ENCODE peak calls at places on chromosomes 16 and 17, in four cellular contexts. K is uterus, B is tibial nerve, Z is sigmoid colon. A is an unnamed sample. For H3K27me3, the result is how much of the 10 kb centered on the place peaks cover.

GRCh38 chr17:48100160-48100559 is 1.1 kb downstream of the CBX1 start:
- DNase-seq in K (no peak), B (no peak), Z (peak), A (no peak)

GRCh38 chr16:15749371-15749770 is 99.3 kb downstream of the NDE1 start:
- DNase-seq in K (no peak), B (no peak), Z (no peak), A (no peak)

GRCh38 chr16:67449328-67449727 is 18.4 kb downstream of the HSD11B2 start:
- DNase-seq in K (no peak), B (no peak), Z (no peak), A (no peak)

GRCh38 chr16:22070361-22071351 is 21.7 kb upstream of the VWA3A start:
- DNase-seq in K (peak), B (peak), Z (no peak), A (no peak)

GRCh38 chr17:70268383-70268782 is 99.1 kb downstream of the KCNJ2 start:
- DNase-seq in K (no peak), B (no peak), Z (no peak), A (no peak)

GRCh38 chr16:58461056-58461455 is 38.9 kb upstream of the NDRG4 start:
- DNase-seq in K (no peak), B (no peak), Z (no peak), A (no peak)

GRCh38 chr17:7775058-7775457 is 57.5 kb downstream of the DNAH2 start:
- DNase-seq in K (no peak), B (no peak), Z (no peak), A (no peak)

GRCh38 chr16:55506083-55506482 is 2.8 kb upstream of the LPCAT2 start:
- DNase-seq in K (no peak), B (no peak), Z (no peak), A (no peak)

GRCh38 chr16:12573300-12573699 is 230.4 kb downstream of the CPPED1 start:
- DNase-seq in K (no peak), B (no peak), Z (peak), A (no peak)

GRCh38 chr17:37087683-37088082 is 138.9 kb downstream of the AATF start:
- DNase-seq in K (no peak), B (no peak), Z (no peak), A (no peak)

GRCh38 chr17:18016426-18016825 is 22.5 kb downstream of the ATPAF2 start:
- DNase-seq in K (no peak), B (no peak), Z (no peak), A (no peak)

GRCh38 chr16:70345840-70346239 is 863 bp upstream of the DDX19A start:
- DNase-seq in K (no peak), B (no peak), Z (no peak), A (no peak)

GRCh38 chr17:28741358-28742349 is 2.2 kb upstream of the TRAF4 start:
- DNase-seq in K (no peak), B (no peak), Z (no peak), A (no peak)

GRCh38 chr16:22093952-22094351 is 1.6 kb downstream of the VWA3A start:
- DNase-seq in K (no peak), B (no peak), Z (no peak), A (no peak)

GRCh38 chr17:1294157-1294717 is 14.8 kb downstream of the TRARG1 start:
- DNase-seq in K (no peak), B (no peak), Z (no peak), A (no peak)

GRCh38 chr16:30534368-30535105 is at the start of gene ZNF747:
- DNase-seq in K (peak), B (peak), Z (peak), A (peak)

GRCh38 chr16:86568677-86569623 is 2.3 kb downstream of the FOXC2 start:
- DNase-seq in K (no peak), B (no peak), Z (no peak), A (no peak)

GRCh38 chr17:6421700-6422604 is 13.0 kb downstream of the AIPL1 start:
- DNase-seq in K (peak), B (peak), Z (peak), A (peak)

GRCh38 chr17:31743767-31744166 is 115.3 kb downstream of the COPRS start:
- DNase-seq in K (no peak), B (no peak), Z (no peak), A (no peak)

GRCh38 chr16:66315210-66315825 is 51.2 kb upstream of the CDH5 start:
- DNase-seq in K (peak), B (peak), Z (peak), A (peak)

GRCh38 chr17:21239680-21240374 is 13.4 kb downstream of the NATD1 start:
- DNase-seq in K (no peak), B (no peak), Z (no peak), A (no peak)

GRCh38 chr17:45091778-45092425 is 30.8 kb downstream of the NMT1 start:
- DNase-seq in K (no peak), B (no peak), Z (no peak), A (no peak)

GRCh38 chr17:8602679-8603078 is 27.8 kb downstream of the MYH10 start:
- DNase-seq in K (no peak), B (no peak), Z (no peak), A (no peak)

GRCh38 chr17:17712268-17712924 is 31.1 kb downstream of the RAI1 start:
- DNase-seq in K (no peak), B (no peak), Z (no peak), A (no peak)

GRCh38 chr16:50037791-50038190 is 12.8 kb downstream of the CNEP1R1 start:
- DNase-seq in K (no peak), B (no peak), Z (no peak), A (no peak)

GRCh38 chr17:143785-144281 is 6.5 kb downstream of the SCGB1C2 start:
- DNase-seq in K (peak), B (peak), Z (peak), A (peak)

GRCh38 chr16:19105891-19106624 is 7.7 kb upstream of the ITPRIPL2 start:
- DNase-seq in K (no peak), B (no peak), Z (no peak), A (no peak)

GRCh38 chr16:83433201-83433600 is 374.6 kb upstream of the HSBP1 start:
- DNase-seq in K (no peak), B (no peak), Z (no peak), A (no peak)

GRCh38 chr16:85649978-85650863 is 37.1 kb downstream of the GSE1 start:
- DNase-seq in K (no peak), B (no peak), Z (no peak), A (no peak)

GRCh38 chr16:53915452-53916160 is 211.7 kb downstream of the FTO start:
- DNase-seq in K (no peak), B (no peak), Z (no peak), A (peak)

GRCh38 chr17:31391496-31391949 is at the start of gene RAB11FIP4:
- DNase-seq in K (no peak), B (no peak), Z (no peak), A (peak)

GRCh38 chr17:9768381-9768934 is 22.9 kb downstream of the DHRS7C start:
- DNase-seq in K (no peak), B (no peak), Z (no peak), A (no peak)

GRCh38 chr17:27460196-27460725 is 4.0 kb downstream of the KSR1 start:
- DNase-seq in K (no peak), B (no peak), Z (no peak), A (no peak)

GRCh38 chr16:30926937-30927788 is 3.8 kb downstream of the FBXL19 start:
- DNase-seq in K (no peak), B (no peak), Z (no peak), A (no peak)

GRCh38 chr17:14301761-14302401 is 1.0 kb downstream of the HS3ST3B1 start:
- DNase-seq in K (peak), B (no peak), Z (no peak), A (peak)

GRCh38 chr17:7803981-7804380 is 30.0 kb upstream of the KDM6B start:
- DNase-seq in K (no peak), B (no peak), Z (no peak), A (no peak)

GRCh38 chr17:38724337-38724988 is 5.7 kb upstream of the CISD3 start:
- DNase-seq in K (no peak), B (no peak), Z (peak), A (peak)

GRCh38 chr16:779561-779960 is 8.6 kb downstream of the RPUSD1 start:
- DNase-seq in K (no peak), B (no peak), Z (no peak), A (no peak)

GRCh38 chr17:52128721-52129120 is 29.8 kb downstream of the CA10 start:
- DNase-seq in K (no peak), B (no peak), Z (no peak), A (no peak)

GRCh38 chr17:77476006-77476405 is 335.2 kb downstream of the SEC14L1 start:
- DNase-seq in K (no peak), B (no peak), Z (no peak), A (no peak)
- TF ChIP-seq POLR2A in K (no peak), B (no peak), Z (no peak), A (no peak)

GRCh38 chr17:41480136-41480535 is 815 bp downstream of the KRT35 start:
- DNase-seq in K (no peak), B (no peak), Z (no peak), A (no peak)
- H3K27me3 ChIP-seq in K (under half), B (under half), Z (under half), A (under half)

GRCh38 chr16:14309001-14309886 is 238.1 kb downstream of the MRTFB start:
- DNase-seq in K (no peak), B (no peak), Z (no peak), A (no peak)
- TF ChIP-seq POLR2A in K (no peak), B (no peak), Z (no peak), A (no peak)

DNA sequence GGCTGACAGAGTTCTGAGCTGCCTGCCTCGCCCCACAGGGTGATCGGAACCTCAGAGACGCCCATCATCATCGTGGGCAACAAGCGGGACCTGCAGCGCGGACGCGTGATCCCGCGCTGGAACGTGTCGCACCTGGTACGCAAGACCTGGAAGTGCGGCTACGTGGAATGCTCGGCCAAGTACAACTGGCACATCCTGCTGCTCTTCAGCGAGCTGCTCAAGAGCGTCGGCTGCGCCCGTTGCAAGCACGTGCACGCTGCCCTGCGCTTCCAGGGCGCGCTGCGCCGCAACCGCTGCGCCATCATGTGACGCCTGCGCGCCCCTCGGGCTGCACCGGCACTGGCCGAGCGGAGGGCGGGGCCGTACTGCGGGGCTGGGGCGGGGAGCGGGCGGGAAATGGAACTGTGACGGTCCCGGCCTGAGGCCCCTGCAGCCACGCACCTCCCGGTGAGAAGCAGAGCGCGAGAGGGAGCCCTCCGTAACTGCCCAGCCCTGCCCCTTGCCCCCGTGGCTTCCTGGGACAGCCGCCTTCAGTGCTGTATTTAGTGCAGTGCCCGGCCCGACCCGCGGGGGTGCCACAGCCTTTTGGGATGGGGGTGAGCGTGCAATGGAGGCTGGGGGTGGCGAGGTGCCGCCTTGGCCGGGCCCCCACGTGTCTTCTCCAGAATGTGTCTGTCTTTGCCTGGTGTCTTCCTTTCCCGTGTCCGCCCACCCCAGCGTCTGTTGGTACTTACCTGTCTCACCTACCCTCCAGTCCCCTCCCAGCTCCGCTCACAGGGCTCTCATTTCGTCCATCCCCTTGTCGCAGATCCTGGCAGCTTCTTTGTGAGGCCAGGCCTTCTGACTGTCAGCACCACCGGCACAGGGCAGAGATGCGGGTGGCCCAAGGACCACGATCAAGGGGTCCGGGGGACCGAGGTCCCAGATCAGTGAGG is 9.8 kb downstream of the RASL10B start:
- DNase-seq in K (no peak), B (no peak), Z (peak), A (peak)
- H3K27me3 ChIP-seq in K (under half), B (under half), Z (under half), A (under half)

A was measured in testis.